ENCODE peak calls at places on chromosomes 3 and 15, in seven cellular contexts. U is endodermal cell, V is fibroblast of lung, C is Panc1, Q is heart left ventricle, X is mammary epithelial cell, E is IMR-90. D is an unnamed sample.

GRCh38 chr3:72380193-72380592 is 468.1 kb downstream of the SHQ1 start:
- DNase-seq in X (peak; percentile 46), U (no peak), V (peak; percentile 41), Q (no peak), C (no peak), E (peak; percentile 47), D (no peak)

GRCh38 chr3:187919018-187919417 is 173.8 kb upstream of the BCL6 start:
- DNase-seq in C (no peak), Q (no peak), E (no peak), U (no peak), V (no peak), X (no peak), D (no peak)

GRCh38 chr3:39097716-39098472 is 9.5 kb downstream of the GORASP1 start:
- DNase-seq in U (no peak), E (no peak), Q (no peak), V (no peak), X (no peak), C (no peak), D (no peak)

GRCh38 chr15:57566840-57567239 is 24.9 kb upstream of the MYZAP start:
- DNase-seq in E (no peak), C (no peak), U (no peak), V (no peak), X (no peak), Q (peak; percentile 64), D (peak; percentile 35)

GRCh38 chr15:40238927-40239591 is at the start of gene PAK6:
- DNase-seq in U (peak; percentile 96), C (no peak), V (no peak), E (peak; percentile 53), Q (no peak), X (peak; percentile 95), D (peak; percentile 97)

GRCh38 chr15:100764778-100765457 is 114.7 kb upstream of the ALDH1A3 start:
- DNase-seq in V (peak; percentile 78), E (peak; percentile 79), Q (no peak), X (no peak), U (peak; percentile 42), C (no peak), D (peak; percentile 95)

GRCh38 chr3:33058780-33059179 is 38.2 kb downstream of the GLB1 start:
- DNase-seq in X (no peak), U (no peak), E (no peak), Q (no peak), V (no peak), C (no peak), D (no peak)

GRCh38 chr15:63118854-63119253 is 2.8 kb upstream of the LACTB start:
- DNase-seq in X (no peak), C (no peak), U (no peak), Q (no peak), V (no peak), E (no peak), D (no peak)

GRCh38 chr15:52788099-52788986 is 1.8 kb downstream of the ONECUT1 start:
- DNase-seq in X (peak; percentile 25), U (peak; percentile 77), C (no peak), Q (no peak), E (no peak), V (no peak), D (peak; percentile 84)

GRCh38 chr15:81056276-81056675 is 55.6 kb downstream of the TLNRD1 start:
- DNase-seq in C (no peak), V (no peak), E (no peak), U (no peak), X (no peak), Q (no peak), D (no peak)

GRCh38 chr3:107308716-107309115 is 68.5 kb upstream of the CCDC54 start:
- DNase-seq in U (peak; percentile 68), E (no peak), X (no peak), V (no peak), Q (no peak), C (no peak), D (no peak)

GRCh38 chr15:90907838-90908507 is 4.9 kb downstream of the MAN2A2 start:
- DNase-seq in E (no peak), X (no peak), Q (no peak), V (no peak), U (no peak), C (no peak), D (peak; percentile 81)

GRCh38 chr15:52290329-52290728 is 5.3 kb downstream of the MYO5C start:
- DNase-seq in Q (no peak), V (no peak), X (no peak), C (no peak), E (no peak), U (no peak), D (no peak)

GRCh38 chr3:48595526-48596121 is 495 bp upstream of the COL7A1 start:
- DNase-seq in V (peak; percentile 84), U (peak; percentile 83), X (peak; percentile 98), E (peak; percentile 86), Q (peak; percentile 50), C (no peak), D (peak; percentile 99)

GRCh38 chr3:186097663-186098451 is 11.0 kb downstream of the ETV5 start:
- DNase-seq in E (peak; percentile 78), Q (peak; percentile 75), U (peak; percentile 94), V (peak; percentile 88), X (peak; percentile 85), C (no peak), D (peak; percentile 69)

GRCh38 chr3:83224101-83224868 is 1462.8 kb upstream of the GBE1 start:
- DNase-seq in V (peak; percentile 20), X (no peak), Q (no peak), E (no peak), U (no peak), C (no peak), D (no peak)

GRCh38 chr3:139574026-139574947 is 34.7 kb upstream of the RBP1 start:
- DNase-seq in C (no peak), X (no peak), U (no peak), Q (peak; percentile 79), V (no peak), E (no peak), D (peak; percentile 73)

GRCh38 chr3:130961458-130961857 is 65.2 kb downstream of the ASTE1 start:
- DNase-seq in X (no peak), E (no peak), V (no peak), C (no peak), Q (no peak), U (no peak), D (no peak)

GRCh38 chr3:63908081-63908736 is 4.0 kb downstream of the SCAANT1 start:
- DNase-seq in E (peak; percentile 42), C (no peak), U (no peak), Q (no peak), X (no peak), V (peak; percentile 58), D (peak; percentile 59)

GRCh38 chr3:116051040-116051439 is 394.2 kb downstream of the LSAMP start:
- DNase-seq in U (no peak), X (no peak), V (no peak), Q (peak; percentile 24), C (no peak), E (no peak), D (no peak)

GRCh38 chr3:125357032-125357658 is 18.0 kb downstream of the ZNF148 start:
- DNase-seq in X (peak; percentile 27), E (peak; percentile 36), V (peak; percentile 44), Q (peak; percentile 63), U (peak; percentile 70), C (no peak), D (peak; percentile 89)

DNA sequence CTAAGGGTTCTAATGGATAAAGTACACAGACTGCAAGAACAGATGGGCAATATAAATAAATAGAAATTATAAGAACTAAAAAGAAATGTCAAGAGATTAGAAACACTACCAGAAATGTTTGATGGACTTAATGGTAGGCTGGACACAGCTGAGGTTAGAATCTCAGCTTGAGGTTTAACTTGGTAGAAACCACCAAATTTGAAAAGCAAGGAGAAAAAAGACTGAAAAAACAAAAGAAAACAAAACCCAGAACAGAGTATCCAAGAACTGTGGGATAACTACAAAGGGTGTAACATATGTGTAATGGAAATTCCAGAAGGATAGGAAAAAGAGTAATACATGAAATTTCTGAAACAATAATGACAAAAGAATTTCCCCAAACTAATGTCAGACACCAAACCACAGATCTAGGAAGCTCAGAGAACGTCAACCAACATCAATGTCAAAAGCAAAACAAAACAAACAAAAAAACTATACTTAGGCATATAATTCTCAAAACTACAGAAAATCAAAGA is 35.0 kb downstream of the RFX7 start:
- DNase-seq in C (no peak), Q (no peak), U (no peak), E (peak; percentile 23), X (no peak), V (peak; percentile 49), D (peak; percentile 25)
- H3K4me1 ChIP-seq in C (no peaks in the 10 kb centered on the region), Q (peaks cover 23% of the 10 kb centered on the region), U (no peaks in the 10 kb centered on the region), E (peaks cover 7% of the 10 kb centered on the region), X (peaks cover 10% of the 10 kb centered on the region), V (no peaks in the 10 kb centered on the region), D (peaks cover 18% of the 10 kb centered on the region)

DNA sequence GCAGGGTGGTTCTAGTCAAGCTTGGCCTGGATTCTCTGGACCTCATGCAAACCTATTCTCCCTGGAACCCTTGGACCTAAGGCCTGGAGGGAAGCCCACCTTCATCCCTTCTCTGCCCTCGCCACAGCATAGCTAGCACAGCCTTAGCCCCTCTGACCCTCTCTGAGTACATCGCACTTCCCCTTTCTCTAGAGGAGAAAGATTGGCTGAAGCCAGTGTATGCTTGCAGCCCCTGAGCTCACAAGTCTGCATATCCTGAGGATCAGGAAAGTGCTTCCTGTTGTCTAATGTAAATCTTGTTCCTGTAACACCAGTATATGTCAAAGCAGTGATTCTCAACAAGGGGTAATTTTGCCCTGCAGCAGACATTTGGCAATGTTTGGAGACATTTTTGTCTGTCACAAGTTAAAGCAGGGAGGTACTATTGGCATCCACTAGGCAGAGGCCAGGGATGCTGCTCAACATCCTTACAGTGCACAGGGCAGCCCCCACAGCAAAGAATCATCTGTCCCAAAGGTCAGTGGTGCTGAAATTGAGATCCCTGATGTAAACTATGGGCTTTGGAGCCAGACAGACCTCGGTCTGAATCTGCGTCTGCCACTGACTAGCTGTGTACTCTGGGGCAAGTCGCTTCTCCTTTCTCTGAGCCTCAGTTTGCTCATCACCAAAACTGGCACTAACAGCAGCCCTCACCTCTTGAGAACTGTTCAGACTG is 2.2 kb upstream of the PRKCD start:
- DNase-seq in X (no peak), U (no peak), E (no peak), C (no peak), Q (no peak), V (no peak), D (peak; percentile 58)
- H3K27me3 ChIP-seq in X (no peaks in the 10 kb centered on the region), U (peaks cover 5% of the 10 kb centered on the region), E (peaks cover 34% of the 10 kb centered on the region), C (no peaks in the 10 kb centered on the region), Q (no peaks in the 10 kb centered on the region), V (peaks cover 10% of the 10 kb centered on the region), D (no peaks in the 10 kb centered on the region)

DNA sequence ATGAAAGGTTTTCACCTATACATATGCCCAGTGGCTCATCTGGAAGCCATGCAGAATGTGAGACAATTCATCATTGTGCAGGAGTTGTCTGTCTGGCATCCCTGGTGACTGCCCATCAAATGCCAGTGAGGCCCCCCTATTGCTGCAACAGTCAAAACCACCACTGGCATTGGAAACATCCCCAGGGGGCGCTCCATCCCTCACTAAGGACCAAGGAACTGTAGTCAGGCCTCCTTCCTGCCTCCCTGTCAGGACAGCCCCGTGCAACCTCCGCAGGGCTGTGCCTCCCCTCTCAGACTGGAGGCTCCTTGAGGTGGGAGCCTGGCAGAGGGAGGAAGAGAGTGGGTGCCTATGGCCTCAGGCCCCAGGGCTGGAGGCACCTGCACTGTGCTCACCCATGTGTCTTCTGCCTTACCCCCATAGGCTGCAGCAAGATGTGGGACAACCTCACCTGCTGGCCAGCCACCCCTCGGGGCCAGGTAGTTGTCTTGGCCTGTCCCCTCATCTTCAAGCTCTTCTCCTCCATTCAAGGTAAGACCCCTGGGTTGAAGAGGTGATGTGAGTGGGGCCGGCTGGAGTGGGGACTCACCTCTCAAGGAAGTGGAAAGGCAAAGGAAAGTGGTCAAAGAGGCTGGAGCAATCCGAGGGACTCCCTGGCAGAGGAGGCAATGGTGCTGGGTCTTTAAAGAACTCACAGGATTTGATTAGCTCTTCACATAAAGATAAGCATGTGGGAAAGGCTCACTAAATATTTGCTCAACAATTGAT is 16.5 kb downstream of the VIPR1 start:
- DNase-seq in E (no peak), C (no peak), U (peak; percentile 87), V (no peak), X (no peak), Q (peak; percentile 40), D (no peak)
- TF ChIP-seq CTCF in E (no peak), C (no peak), U (peak; percentile 63), V (peak; percentile 9), X (peak; percentile 7), Q (peak; percentile 15), D (peak; percentile 18)

GRCh38 chr3:181521831-181522230 is 189.9 kb upstream of the SOX2 start:
- DNase-seq in E (no peak), Q (no peak), V (no peak), X (no peak), U (no peak), C (no peak), D (no peak)
- H3K4me1 ChIP-seq in E (no peaks in the 10 kb centered on the region), Q (no peaks in the 10 kb centered on the region), V (no peaks in the 10 kb centered on the region), X (no peaks in the 10 kb centered on the region), U (no peaks in the 10 kb centered on the region), C (no peaks in the 10 kb centered on the region), D (no peaks in the 10 kb centered on the region)

D was measured in osteoblast.